ENCODE peak calls at places on chromosomes 5 and 9, in six cellular contexts. F, J, H, C, G and R are unnamed samples.

GRCh38 chr9:115142502-115143265 is 24.7 kb upstream of the TNC start:
- DNase-seq in F (peak), J (no peak), H (no peak), C (no peak), G (no peak), R (no peak)

GRCh38 chr5:122192477-122192876 is 63.1 kb downstream of the ZNF474 start:
- DNase-seq in F (no peak), J (no peak), H (no peak), C (no peak), G (no peak), R (no peak)

GRCh38 chr5:141558150-141558549 is 60.6 kb downstream of the DIAPH1 start:
- DNase-seq in F (no peak), J (no peak), H (peak), C (no peak), G (no peak), R (no peak)

GRCh38 chr5:73605223-73606087 is 20.5 kb upstream of the ARHGEF28 start:
- DNase-seq in F (no peak), J (no peak), H (no peak), C (peak), G (no peak), R (peak)

GRCh38 chr9:90838761-90839160 is 37.1 kb downstream of the SYK start:
- DNase-seq in F (no peak), J (no peak), H (no peak), C (no peak), G (no peak), R (no peak)

GRCh38 chr5:6739603-6740002 is 26.4 kb downstream of the TENT4A start:
- DNase-seq in F (no peak), J (no peak), H (no peak), C (no peak), G (no peak), R (no peak)

GRCh38 chr9:114968710-114969109 is 38.3 kb upstream of the TNFSF8 start:
- DNase-seq in F (no peak), J (no peak), H (peak), C (peak), G (no peak), R (peak)

GRCh38 chr5:60196382-60197113 is 303.0 kb upstream of the PDE4D start:
- DNase-seq in F (peak), J (no peak), H (peak), C (peak), G (peak), R (peak)

GRCh38 chr9:136805207-136805740 is 2.5 kb upstream of the RABL6 start:
- DNase-seq in F (no peak), J (no peak), H (no peak), C (no peak), G (no peak), R (no peak)

GRCh38 chr9:69186841-69187611 is 12.9 kb downstream of the TJP2 start:
- DNase-seq in F (no peak), J (no peak), H (peak), C (peak), G (no peak), R (peak)

GRCh38 chr5:6732634-6733410 is 19.6 kb downstream of the TENT4A start:
- DNase-seq in F (no peak), J (no peak), H (peak), C (peak), G (no peak), R (peak)

GRCh38 chr9:35984021-35984420 is 26.1 kb upstream of the OR2S2 start:
- DNase-seq in F (no peak), J (no peak), H (no peak), C (no peak), G (no peak), R (no peak)

GRCh38 chr5:35672995-35673394 is 55.3 kb downstream of the SPEF2 start:
- DNase-seq in F (no peak), J (no peak), H (no peak), C (no peak), G (no peak), R (no peak)

GRCh38 chr5:29218138-29218537 is 1975.3 kb upstream of the CDH6 start:
- DNase-seq in F (no peak), J (no peak), H (no peak), C (peak), G (no peak), R (no peak)

GRCh38 chr5:159704160-159704559 is 212.1 kb upstream of the ADRA1B start:
- DNase-seq in F (no peak), J (no peak), H (no peak), C (no peak), G (no peak), R (no peak)

GRCh38 chr5:80806929-80807328 is 152.1 kb upstream of the DHFR start:
- DNase-seq in F (no peak), J (no peak), H (no peak), C (no peak), G (no peak), R (no peak)

GRCh38 chr5:36646507-36647023 is 40.2 kb downstream of the SLC1A3 start:
- DNase-seq in F (no peak), J (no peak), H (no peak), C (no peak), G (no peak), R (no peak)

GRCh38 chr5:1012316-1012841 is 3.8 kb downstream of the NKD2 start:
- DNase-seq in F (no peak), J (no peak), H (no peak), C (no peak), G (no peak), R (no peak)

GRCh38 chr5:53476531-53477480 is 3.6 kb upstream of the FST start:
- DNase-seq in F (no peak), J (no peak), H (no peak), C (no peak), G (no peak), R (no peak)

GRCh38 chr5:173963107-173963506 is 25.9 kb upstream of the C5orf47 start:
- DNase-seq in F (no peak), J (no peak), H (peak), C (peak), G (no peak), R (peak)

GRCh38 chr9:131733601-131734061 is 6.2 kb downstream of the RAPGEF1 start:
- DNase-seq in F (no peak), J (peak), H (peak), C (peak), G (no peak), R (peak)

GRCh38 chr9:121833061-121833460 is 181.6 kb downstream of the DAB2IP start:
- DNase-seq in F (no peak), J (no peak), H (no peak), C (no peak), G (peak), R (no peak)

GRCh38 chr9:103942652-103943051 is 151.5 kb upstream of the SMC2 start:
- DNase-seq in F (no peak), J (no peak), H (no peak), C (no peak), G (no peak), R (no peak)

GRCh38 chr5:166341708-166342329 is 1949.6 kb upstream of the WWC1 start:
- DNase-seq in F (no peak), J (no peak), H (no peak), C (no peak), G (no peak), R (no peak)

GRCh38 chr5:110008131-110008530 is 318.4 kb downstream of the MAN2A1 start:
- DNase-seq in F (no peak), J (no peak), H (no peak), C (no peak), G (no peak), R (no peak)

GRCh38 chr9:72951043-72951442 is 1.8 kb downstream of the ALDH1A1 start:
- DNase-seq in F (no peak), J (no peak), H (no peak), C (no peak), G (no peak), R (no peak)

GRCh38 chr9:125912667-125913066 is 165.5 kb downstream of the PBX3 start:
- DNase-seq in F (no peak), J (no peak), H (no peak), C (peak), G (no peak), R (no peak)

GRCh38 chr5:126829098-126829497 is 52.2 kb downstream of the LMNB1 start:
- DNase-seq in F (no peak), J (no peak), H (no peak), C (no peak), G (no peak), R (no peak)

GRCh38 chr9:1155602-1156001 is 105.4 kb downstream of the DMRT2 start:
- DNase-seq in F (no peak), J (no peak), H (no peak), C (peak), G (no peak), R (no peak)

GRCh38 chr9:112867275-112867991 is 23.2 kb downstream of the SLC46A2 start:
- DNase-seq in F (no peak), J (no peak), H (peak), C (peak), G (no peak), R (peak)

GRCh38 chr9:38294130-38294529 is 98.4 kb upstream of the ALDH1B1 start:
- DNase-seq in F (no peak), J (no peak), H (no peak), C (no peak), G (no peak), R (no peak)

GRCh38 chr5:14286007-14286406 is 142.9 kb downstream of the TRIO start:
- DNase-seq in F (no peak), J (no peak), H (no peak), C (no peak), G (no peak), R (no peak)

GRCh38 chr9:131161585-131161984 is 36.2 kb downstream of the NUP214 start:
- DNase-seq in F (no peak), J (no peak), H (no peak), C (no peak), G (no peak), R (no peak)

GRCh38 chr5:53360811-53361210 is 119.6 kb upstream of the FST start:
- DNase-seq in F (no peak), J (no peak), H (peak), C (peak), G (no peak), R (peak)

GRCh38 chr9:82488702-82489578 is 500.4 kb downstream of the SPATA31D1 start:
- DNase-seq in F (no peak), J (no peak), H (peak), C (peak), G (no peak), R (peak)

GRCh38 chr5:104361932-104362331 is 799.3 kb upstream of the NUDT12 start:
- DNase-seq in F (no peak), J (no peak), H (no peak), C (no peak), G (no peak), R (no peak)

GRCh38 chr5:131209506-131210191 is 38.9 kb downstream of the LYRM7 start:
- DNase-seq in F (no peak), J (peak), H (no peak), C (no peak), G (no peak), R (no peak)

GRCh38 chr9:126151031-126151670 is 175.5 kb upstream of the MVB12B start:
- DNase-seq in F (no peak), J (no peak), H (no peak), C (no peak), G (no peak), R (no peak)

GRCh38 chr5:72541501-72542235 is 34.5 kb upstream of the ZNF366 start:
- DNase-seq in F (no peak), J (no peak), H (no peak), C (no peak), G (no peak), R (no peak)